ENCODE peak calls at places on chromosomes 2 and 18, in seven cellular contexts. I is mesenchymal stem cell, C is IMR-90, F is mesendoderm, K is H9, R is neuronal stem cell, X is H1. N is an unnamed sample.

GRCh38 chr18:36942264-36942663 is 113.3 kb downstream of the KIAA1328 start:
- DNase-seq in K (peak; percentile 30), R (peak; percentile 20), X (no peak), I (peak; percentile 48), C (peak; percentile 53), F (peak; percentile 53), N (peak; percentile 78)

GRCh38 chr18:76892832-76893231 is 70.5 kb downstream of the ZNF236 start:
- DNase-seq in F (no peak), R (no peak), I (no peak), K (no peak), C (no peak), X (no peak), N (no peak)

GRCh38 chr2:237591379-237591881 is 896 bp upstream of the RAB17 start:
- DNase-seq in F (no peak), C (no peak), I (no peak), R (no peak), X (no peak), K (no peak), N (peak; percentile 98)

GRCh38 chr2:29123584-29124349 is 8.6 kb downstream of the CLIP4 start:
- DNase-seq in X (no peak), R (no peak), C (peak; percentile 91), I (peak; percentile 60), K (no peak), F (no peak), N (peak; percentile 61)

GRCh38 chr2:130827502-130828251 is 9.0 kb upstream of the ARHGEF4 start:
- DNase-seq in R (peak; percentile 56), F (peak; percentile 27), K (no peak), X (no peak), I (peak; percentile 9), C (peak; percentile 68), N (peak; percentile 70)

GRCh38 chr2:138846216-138846821 is 66.1 kb upstream of the NXPH2 start:
- DNase-seq in X (no peak), I (peak; percentile 17), K (no peak), F (peak; percentile 21), R (no peak), C (peak; percentile 7), N (peak; percentile 65)

GRCh38 chr2:112887904-112888303 is 23.1 kb upstream of the IL37 start:
- DNase-seq in C (peak; percentile 34), X (no peak), K (no peak), F (no peak), R (no peak), I (peak; percentile 38), N (no peak)

GRCh38 chr2:109238580-109238979 is 109.6 kb downstream of the SH3RF3 start:
- DNase-seq in X (no peak), R (no peak), C (peak; percentile 95), I (peak; percentile 97), K (no peak), F (peak; percentile 52), N (no peak)

DNA sequence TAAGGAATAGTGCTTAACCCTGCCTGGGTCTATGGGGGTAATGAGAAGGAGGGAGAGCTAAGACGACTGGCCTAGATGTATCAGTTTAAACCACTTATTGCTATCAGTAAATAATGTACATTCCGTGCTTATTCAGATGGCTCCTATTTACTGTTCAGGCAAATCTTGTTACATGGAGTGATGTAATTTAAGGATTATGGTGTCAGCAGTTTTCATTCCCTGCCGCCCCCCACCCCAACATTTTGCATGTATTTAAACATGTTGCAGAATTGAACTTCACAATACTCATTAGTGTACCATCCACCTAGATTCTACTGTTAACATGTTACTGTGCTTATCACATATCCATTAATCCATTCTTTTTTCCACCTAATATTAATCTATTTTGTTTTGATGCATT is 11.7 kb downstream of the AGPS start:
- DNase-seq in R (no peak), I (no peak), X (no peak), C (no peak), K (no peak), F (no peak), N (no peak)
- H3K4me2 ChIP-seq in R (no peak overlapping the region), I (no peak overlapping the region), X (no peak overlapping the region), C (no peak overlapping the region), K (no peak overlapping the region), F (no peak overlapping the region), N (no peak overlapping the region)

DNA sequence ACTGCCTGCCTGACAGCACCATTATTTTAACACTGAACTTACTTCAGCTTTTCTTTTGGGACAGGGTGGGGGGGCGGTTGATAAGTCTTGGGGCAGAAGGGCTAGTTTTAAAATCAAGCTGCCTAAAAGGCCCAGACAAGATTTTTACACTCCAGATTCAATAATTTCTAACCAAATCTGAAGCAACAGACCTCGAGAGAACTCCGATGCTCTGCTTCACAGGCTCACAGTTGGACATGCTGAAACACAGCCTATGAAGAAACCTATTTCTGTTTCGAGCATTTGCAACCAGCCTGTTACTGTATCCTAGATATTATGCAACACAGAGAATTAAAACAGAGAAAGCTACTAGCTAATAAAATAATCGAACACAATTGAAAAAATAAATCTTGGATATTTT is 1.3 kb upstream of the MYT1L start:
- DNase-seq in C (no peak), R (no peak), F (no peak), K (no peak), X (no peak), I (no peak), N (no peak)
- H2BK120ac ChIP-seq in C (no peak overlapping the region), R (no peak overlapping the region), F (no peak overlapping the region), K (no peak overlapping the region), X (no peak overlapping the region), I (no peak overlapping the region), N (no peak overlapping the region)

GRCh38 chr2:173599821-173600354 is 245.2 kb downstream of the CDCA7 start:
- DNase-seq in F (no peak), I (no peak), K (no peak), C (no peak), R (no peak), X (no peak), N (no peak)

GRCh38 chr2:173593109-173593508 is 238.4 kb downstream of the CDCA7 start:
- DNase-seq in K (no peak), F (no peak), R (no peak), I (no peak), C (no peak), X (no peak), N (no peak)

GRCh38 chr2:173602153-173602552 is 247.5 kb downstream of the CDCA7 start:
- DNase-seq in I (no peak), C (no peak), K (no peak), F (no peak), X (no peak), R (no peak), N (no peak)

GRCh38 chr2:173596226-173596625 is 241.6 kb downstream of the CDCA7 start:
- DNase-seq in R (no peak), I (no peak), X (no peak), C (peak; percentile 30), K (no peak), F (no peak), N (no peak)

GRCh38 chr2:173598525-173598924 is 243.9 kb downstream of the CDCA7 start:
- DNase-seq in X (no peak), C (no peak), F (no peak), I (no peak), R (no peak), K (no peak), N (no peak)
- H3K18ac ChIP-seq in X (no peak overlapping the region), C (no peak overlapping the region), F (no peak overlapping the region), I (no peak overlapping the region), R (no peak overlapping the region), K (no peak overlapping the region), N (no peak overlapping the region)

GRCh38 chr2:74841663-74842062 is 7.7 kb downstream of the HK2 start:
- DNase-seq in C (no peak), I (no peak), K (no peak), F (no peak), R (no peak), X (no peak), N (no peak)
- H3K4me2 ChIP-seq in C (no peak overlapping the region), I (no peak overlapping the region), K (no peak overlapping the region), F (no peak overlapping the region), R (no peak overlapping the region), X (no peak overlapping the region), N (no peak overlapping the region)

GRCh38 chr18:9123520-9123919 is 13.1 kb upstream of the ANKRD12 start:
- DNase-seq in X (no peak), I (no peak), R (no peak), K (no peak), C (no peak), F (no peak), N (no peak)
- H2BK120ac ChIP-seq in X (no peak overlapping the region), I (no peak overlapping the region), R (no peak overlapping the region), K (no peak overlapping the region), C (no peak overlapping the region), F (no peak overlapping the region), N (no peak overlapping the region)

DNA sequence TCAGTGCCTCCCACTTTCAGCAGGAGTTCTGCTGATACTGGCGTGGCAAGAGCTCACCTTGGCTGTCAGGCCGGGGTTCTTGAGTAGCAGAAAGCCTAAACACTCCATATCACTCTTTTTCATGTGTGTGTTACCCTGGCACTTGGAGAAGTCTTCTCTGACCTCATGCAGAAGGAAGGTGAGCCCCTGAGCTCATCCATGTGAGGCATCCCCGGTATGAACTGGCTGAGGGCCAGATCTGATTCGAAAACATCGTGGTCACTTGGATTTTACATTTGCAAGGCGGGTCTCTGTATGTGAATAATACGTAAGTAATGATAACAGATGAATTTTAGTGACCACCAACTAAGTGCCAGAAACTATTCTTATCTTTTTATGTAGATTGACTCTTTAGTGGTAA is 93.6 kb downstream of the RAPGEF4 start:
- DNase-seq in K (no peak), F (peak; percentile 80), R (no peak), I (peak; percentile 40), X (no peak), C (peak; percentile 93), N (peak; percentile 98)
- H3K18ac ChIP-seq in K (no peak overlapping the region), F (peak overlapping the region; percentile 4), R (no peak overlapping the region), I (no peak overlapping the region), X (no peak overlapping the region), C (peak overlapping the region; percentile 24), N (no peak overlapping the region)

GRCh38 chr2:545228-545627 is 132.0 kb downstream of the TMEM18 start:
- DNase-seq in X (no peak), K (no peak), C (no peak), R (no peak), F (no peak), I (no peak), N (no peak)
- H3K4me2 ChIP-seq in X (no peak overlapping the region), K (no peak overlapping the region), C (no peak overlapping the region), R (no peak overlapping the region), F (no peak overlapping the region), I (no peak overlapping the region), N (no peak overlapping the region)

DNA sequence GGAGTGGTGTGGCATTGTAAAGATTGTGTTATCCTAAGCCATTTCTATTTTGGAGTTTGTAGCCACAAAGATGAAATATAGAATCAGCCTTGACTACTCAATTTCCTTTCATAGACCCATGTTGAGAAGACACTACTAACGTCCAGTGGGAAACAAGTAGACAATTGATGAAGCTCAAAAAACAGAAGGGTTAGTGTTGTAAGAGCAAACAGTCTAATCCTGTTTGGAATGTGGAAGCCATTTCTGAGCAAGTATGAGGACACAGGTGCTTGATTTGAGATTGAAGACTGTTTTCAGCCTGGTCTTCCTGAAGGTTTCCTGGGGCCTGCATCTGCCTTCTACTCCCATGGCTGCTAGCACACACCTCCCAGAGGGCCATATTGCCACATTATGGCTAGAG is 29.1 kb downstream of the B3GNT2 start:
- DNase-seq in K (no peak), R (peak; percentile 15), X (no peak), F (no peak), C (no peak), I (no peak), N (no peak)
- H2BK120ac ChIP-seq in K (no peak overlapping the region), R (no peak overlapping the region), X (no peak overlapping the region), F (no peak overlapping the region), C (no peak overlapping the region), I (no peak overlapping the region), N (no peak overlapping the region)